ENCODE peak calls at places on chromosomes 1 and 21, in four cellular contexts. C is uterus, N is HCT116, M is ovary. W is an unnamed sample. For H3K27me3 and H3K4me1, the result is how much of the 10 kb centered on the place peaks cover.

GRCh38 chr1:179742291-179742690 is 800 bp upstream of the FAM163A start:
- DNase-seq in C (no peak), N (no peak), M (no peak), W (no peak)

GRCh38 chr1:11648039-11648438 is 6.2 kb downstream of the FBXO2 start:
- DNase-seq in C (no peak), N (no peak), M (no peak), W (peak)

GRCh38 chr1:118826669-118827068 is 161.5 kb downstream of the TBX15 start:
- DNase-seq in C (no peak), N (no peak), M (no peak), W (no peak)

GRCh38 chr1:52571783-52572182 is 18.9 kb upstream of the TUT4 start:
- DNase-seq in C (no peak), N (no peak), M (no peak), W (no peak)

GRCh38 chr1:168106274-168106673 is 30.5 kb downstream of the GPR161 start:
- DNase-seq in C (no peak), N (no peak), M (no peak), W (no peak)

GRCh38 chr1:92951141-92951582 is 10.1 kb downstream of the DIPK1A start:
- DNase-seq in C (no peak), N (peak), M (no peak), W (no peak)

GRCh38 chr21:45075606-45076244 is 1.3 kb downstream of the ADARB1 start:
- DNase-seq in C (no peak), N (no peak), M (no peak), W (no peak)

GRCh38 chr1:208551609-208552008 is 307.4 kb upstream of the PLXNA2 start:
- DNase-seq in C (no peak), N (no peak), M (no peak), W (no peak)

GRCh38 chr1:11919621-11920020 is 6.6 kb downstream of the KIAA2013 start:
- DNase-seq in C (no peak), N (no peak), M (no peak), W (no peak)

GRCh38 chr1:154783976-154784375 is 86.1 kb downstream of the KCNN3 start:
- DNase-seq in C (no peak), N (no peak), M (no peak), W (no peak)

GRCh38 chr1:183264132-183264531 is 78.1 kb downstream of the LAMC2 start:
- DNase-seq in C (no peak), N (no peak), M (no peak), W (no peak)

GRCh38 chr1:226091461-226091860 is 28.9 kb downstream of the H3-3A start:
- DNase-seq in C (no peak), N (no peak), M (no peak), W (no peak)

GRCh38 chr1:13813398-13814012 is 113.5 kb downstream of the PRDM2 start:
- DNase-seq in C (no peak), N (no peak), M (peak), W (peak)

GRCh38 chr1:27789511-27790154 is 16.6 kb downstream of the STX12 start:
- DNase-seq in C (peak), N (no peak), M (no peak), W (peak)

GRCh38 chr1:65260851-65261473 is 48.4 kb upstream of the DNAJC6 start:
- DNase-seq in C (no peak), N (peak), M (no peak), W (peak)

GRCh38 chr1:17045623-17046022 is 8.2 kb downstream of the SDHB start:
- DNase-seq in C (no peak), N (no peak), M (no peak), W (no peak)

GRCh38 chr21:29164330-29164942 is 34.0 kb downstream of the MAP3K7CL start:
- DNase-seq in C (no peak), N (peak), M (no peak), W (no peak)

GRCh38 chr1:206450271-206450670 is 20.0 kb upstream of the IKBKE start:
- DNase-seq in C (no peak), N (no peak), M (no peak), W (no peak)

GRCh38 chr21:45016491-45017375 is 57.6 kb upstream of the ADARB1 start:
- DNase-seq in C (peak), N (no peak), M (peak), W (peak)

GRCh38 chr1:6037338-6037762 is 8.3 kb upstream of the KCNAB2 start:
- DNase-seq in C (no peak), N (no peak), M (no peak), W (peak)

GRCh38 chr1:59156526-59157196 is 140.2 kb upstream of the FGGY start:
- DNase-seq in C (no peak), N (peak), M (no peak), W (no peak)

GRCh38 chr1:153984125-153984899 is 1.8 kb downstream of the RAB13 start:
- DNase-seq in C (no peak), N (no peak), M (no peak), W (no peak)

GRCh38 chr1:213070399-213070798 is 19.4 kb downstream of the RPS6KC1 start:
- DNase-seq in C (no peak), N (no peak), M (no peak), W (peak)

GRCh38 chr1:36411674-36412648 is 14.3 kb upstream of the LSM10 start:
- DNase-seq in C (no peak), N (no peak), M (no peak), W (no peak)

GRCh38 chr21:38120984-38121855 is 135.6 kb upstream of the KCNJ15 start:
- DNase-seq in C (no peak), N (no peak), M (no peak), W (no peak)

GRCh38 chr1:167777253-167777618 is 55.5 kb downstream of the MPZL1 start:
- DNase-seq in C (no peak), N (no peak), M (no peak), W (no peak)

GRCh38 chr1:232037774-232038388 is 411.3 kb downstream of the DISC1 start:
- DNase-seq in C (no peak), N (no peak), M (no peak), W (no peak)

GRCh38 chr1:28915036-28915895 is 897 bp downstream of the EPB41 start:
- DNase-seq in C (peak), N (no peak), M (peak), W (peak)

GRCh38 chr1:33248244-33248643 is 8.0 kb upstream of the ZNF362 start:
- DNase-seq in C (no peak), N (no peak), M (no peak), W (no peak)

GRCh38 chr1:45442272-45442671 is 48.7 kb downstream of the TESK2 start:
- DNase-seq in C (no peak), N (no peak), M (no peak), W (no peak)

GRCh38 chr1:194196562-194196961 is 1010.1 kb upstream of the B3GALT2 start:
- DNase-seq in C (no peak), N (no peak), M (no peak), W (no peak)

GRCh38 chr1:47675721-47676120 is 237.9 kb downstream of the FOXD2 start:
- DNase-seq in C (no peak), N (no peak), M (no peak), W (no peak)
- H3K27me3 ChIP-seq in C (under half), N (under half), M (under half), W (under half)

GRCh38 chr1:23616292-23616822 is 57.1 kb upstream of the ID3 start:
- DNase-seq in C (no peak), N (no peak), M (no peak), W (no peak)

GRCh38 chr1:23617019-23617418 is 57.7 kb upstream of the ID3 start:
- DNase-seq in C (no peak), N (no peak), M (no peak), W (no peak)

GRCh38 chr1:23619299-23620188 is 60.2 kb upstream of the ID3 start:
- DNase-seq in C (no peak), N (no peak), M (no peak), W (no peak)

GRCh38 chr1:23620605-23621004 is 61.3 kb upstream of the ID3 start:
- DNase-seq in C (no peak), N (no peak), M (no peak), W (no peak)

GRCh38 chr1:23618586-23619083 is 59.3 kb upstream of the ID3 start:
- DNase-seq in C (no peak), N (no peak), M (no peak), W (no peak)
- H3K4me1 ChIP-seq in C (under half), N (under half), M (under half), W (under half)

DNA sequence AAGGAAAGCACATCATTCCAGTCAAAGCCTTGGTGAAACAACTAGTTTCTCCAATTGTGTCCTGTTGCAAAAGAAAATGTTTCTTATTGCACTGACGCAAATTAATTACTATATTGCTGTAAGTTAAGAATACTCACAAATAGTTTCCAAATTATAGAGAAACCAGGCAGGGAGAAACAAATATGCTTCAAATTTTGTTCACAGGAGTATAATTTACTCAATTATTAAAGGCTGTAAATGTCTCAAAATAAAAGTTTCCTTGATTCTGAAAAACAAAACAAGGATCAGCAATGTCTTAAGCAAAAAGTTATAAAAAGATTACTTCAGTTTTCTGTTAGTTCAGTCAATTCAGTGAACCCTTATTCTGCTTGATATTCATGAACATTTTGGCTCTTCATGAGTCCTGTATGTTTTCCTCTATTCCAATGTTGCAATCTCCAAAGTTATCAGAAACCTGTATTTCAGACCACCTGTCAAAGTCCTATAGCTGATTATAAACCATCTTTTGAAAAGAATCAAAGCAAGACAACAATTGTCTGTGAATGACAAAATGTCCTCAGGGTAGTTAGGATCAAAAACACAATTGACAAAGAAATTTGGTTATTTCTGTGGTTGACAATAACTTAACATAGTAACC is 11.7 kb upstream of the SYPL2 start:
- DNase-seq in C (no peak), N (no peak), M (no peak), W (no peak)
- H3K27me3 ChIP-seq in C (under half), N (under half), M (under half), W (under half)

GRCh38 chr1:227779021-227779441 is 36.4 kb upstream of the PRSS38 start:
- DNase-seq in C (peak), N (no peak), M (peak), W (no peak)
- H3K4me1 ChIP-seq in C (under half), N (under half), M (under half), W (under half)

DNA sequence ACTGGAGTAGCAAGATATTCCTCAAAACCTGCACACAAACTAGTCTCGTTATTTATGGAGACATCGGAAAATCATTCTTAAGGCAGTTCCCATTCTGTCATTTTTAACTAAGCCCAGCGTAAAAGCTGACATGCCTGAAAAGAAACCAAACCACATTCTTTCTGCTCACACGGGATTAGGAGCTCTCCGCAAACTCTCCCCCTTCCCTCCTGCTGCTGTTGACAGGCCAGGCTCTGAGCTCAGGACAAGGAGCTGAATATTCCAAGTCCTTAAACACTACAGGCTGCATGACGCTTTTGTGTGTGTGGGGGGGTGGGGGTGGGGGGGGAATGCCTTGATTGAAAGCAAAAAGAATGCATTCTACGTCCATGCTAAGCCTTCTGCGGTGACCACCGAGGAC is 5.2 kb downstream of the OLIG1 start:
- DNase-seq in C (no peak), N (no peak), M (no peak), W (no peak)
- H3K27me3 ChIP-seq in C (under half), N (under half), M (under half), W (half or more)

DNA sequence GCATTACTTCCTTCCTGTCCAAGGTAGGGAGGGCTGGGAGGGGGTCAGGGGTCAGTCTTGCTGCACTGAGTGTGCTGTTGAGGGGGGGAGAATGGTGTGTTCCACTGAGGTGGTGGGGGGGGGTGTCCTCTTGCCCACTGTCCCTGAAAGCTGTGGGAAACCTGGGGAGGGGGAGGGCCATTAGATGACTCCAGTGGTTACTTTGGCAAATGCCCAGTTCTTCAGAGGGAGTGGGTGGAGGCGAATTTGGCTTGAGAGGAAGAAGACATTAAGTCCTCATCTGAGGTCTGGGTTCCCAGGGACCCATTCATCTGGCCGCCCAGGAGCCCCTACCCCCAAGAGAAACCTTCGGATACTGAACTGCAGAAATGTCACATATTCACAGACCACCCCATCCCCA is 36.2 kb downstream of the MEF2D start:
- DNase-seq in C (peak), N (no peak), M (no peak), W (no peak)
- H3K4me1 ChIP-seq in C (under half), N (under half), M (under half), W (under half)

W was measured in adrenal gland.